ENCODE peak calls at places on chromosomes 12 and 14, in five cellular contexts. One of them, this sample, is unnamed.

GRCh38 chr12:52945389-52946232 is 3.3 kb upstream of the KRT18 start:
- DNase-seq in HepG2: peak
- DNase-seq in GM12878: no peak
- DNase-seq in GM12892: no peak
- DNase-seq in SK-N-SH: no peak
- DNase-seq in this sample: peak

GRCh38 chr12:8644345-8645248 is 18.0 kb downstream of the MFAP5 start:
- DNase-seq in HepG2: no peak
- DNase-seq in GM12878: peak
- DNase-seq in SK-N-SH: no peak
- DNase-seq in GM12892: no peak
- DNase-seq in this sample: no peak

GRCh38 chr12:104480826-104481457 is 24.2 kb downstream of the CHST11 start:
- DNase-seq in GM12878: no peak
- DNase-seq in GM12892: no peak
- DNase-seq in HepG2: no peak
- DNase-seq in SK-N-SH: no peak
- DNase-seq in this sample: no peak

GRCh38 chr14:50067723-50068495 is 48.5 kb downstream of the VCPKMT start:
- DNase-seq in GM12878: no peak
- DNase-seq in HepG2: peak
- DNase-seq in GM12892: no peak
- DNase-seq in SK-N-SH: no peak
- DNase-seq in this sample: no peak

GRCh38 chr14:54374117-54374884 is 22.5 kb upstream of the CDKN3 start:
- DNase-seq in HepG2: peak
- DNase-seq in GM12878: no peak
- DNase-seq in SK-N-SH: no peak
- DNase-seq in GM12892: no peak
- DNase-seq in this sample: no peak

GRCh38 chr14:65229431-65230286 is 127.3 kb upstream of the MAX start:
- DNase-seq in GM12892: peak
- DNase-seq in SK-N-SH: peak
- DNase-seq in GM12878: no peak
- DNase-seq in HepG2: peak
- DNase-seq in this sample: peak

GRCh38 chr12:70214972-70215617 is 28.1 kb upstream of the CNOT2 start:
- DNase-seq in GM12892: no peak
- DNase-seq in SK-N-SH: no peak
- DNase-seq in GM12878: no peak
- DNase-seq in HepG2: no peak
- DNase-seq in this sample: no peak

GRCh38 chr12:89185181-89185580 is 167.1 kb downstream of the DUSP6 start:
- DNase-seq in GM12892: no peak
- DNase-seq in SK-N-SH: no peak
- DNase-seq in GM12878: no peak
- DNase-seq in HepG2: no peak
- DNase-seq in this sample: no peak

GRCh38 chr12:13179159-13180074 is 17.1 kb upstream of the EMP1 start:
- DNase-seq in HepG2: no peak
- DNase-seq in SK-N-SH: peak
- DNase-seq in GM12892: no peak
- DNase-seq in GM12878: no peak
- DNase-seq in this sample: no peak

GRCh38 chr14:33184587-33184986 is 245.9 kb downstream of the NPAS3 start:
- DNase-seq in GM12878: no peak
- DNase-seq in GM12892: no peak
- DNase-seq in SK-N-SH: peak
- DNase-seq in HepG2: no peak
- DNase-seq in this sample: no peak

GRCh38 chr12:70513441-70513840 is 123.8 kb downstream of the PTPRB start:
- DNase-seq in HepG2: no peak
- DNase-seq in SK-N-SH: no peak
- DNase-seq in GM12878: no peak
- DNase-seq in GM12892: no peak
- DNase-seq in this sample: no peak

GRCh38 chr14:55398679-55399078 is 13.0 kb downstream of the ATG14 start:
- DNase-seq in SK-N-SH: no peak
- DNase-seq in GM12892: no peak
- DNase-seq in HepG2: no peak
- DNase-seq in GM12878: no peak
- DNase-seq in this sample: no peak

GRCh38 chr12:64716839-64717455 is 42.3 kb downstream of the GNS start:
- DNase-seq in SK-N-SH: no peak
- DNase-seq in GM12892: no peak
- DNase-seq in GM12878: no peak
- DNase-seq in HepG2: no peak
- DNase-seq in this sample: no peak

GRCh38 chr12:79069009-79069408 is 204.4 kb downstream of the SYT1 start:
- DNase-seq in GM12892: no peak
- DNase-seq in HepG2: no peak
- DNase-seq in SK-N-SH: no peak
- DNase-seq in GM12878: peak
- DNase-seq in this sample: no peak

GRCh38 chr14:44462372-44462771 is 44.7 kb downstream of the FSCB start:
- DNase-seq in GM12878: no peak
- DNase-seq in HepG2: no peak
- DNase-seq in SK-N-SH: no peak
- DNase-seq in GM12892: no peak
- DNase-seq in this sample: no peak

GRCh38 chr14:33052899-33053400 is 114.3 kb downstream of the NPAS3 start:
- DNase-seq in GM12892: no peak
- DNase-seq in GM12878: no peak
- DNase-seq in HepG2: no peak
- DNase-seq in SK-N-SH: no peak
- DNase-seq in this sample: no peak

GRCh38 chr12:104213952-104214351 is 1.6 kb upstream of the TXNRD1 start:
- DNase-seq in SK-N-SH: peak
- DNase-seq in GM12892: no peak
- DNase-seq in GM12878: no peak
- DNase-seq in HepG2: no peak
- DNase-seq in this sample: no peak

GRCh38 chr14:88482524-88482923 is 72.3 kb downstream of the PTPN21 start:
- DNase-seq in GM12878: no peak
- DNase-seq in HepG2: no peak
- DNase-seq in GM12892: no peak
- DNase-seq in SK-N-SH: no peak
- DNase-seq in this sample: no peak

GRCh38 chr14:46734287-46734686 is 82.7 kb upstream of the RPL10L start:
- DNase-seq in GM12892: no peak
- DNase-seq in SK-N-SH: no peak
- DNase-seq in HepG2: no peak
- DNase-seq in GM12878: no peak
- DNase-seq in this sample: no peak

GRCh38 chr12:55716582-55717396 is 943 bp downstream of the BLOC1S1 start:
- DNase-seq in HepG2: no peak
- DNase-seq in SK-N-SH: no peak
- DNase-seq in GM12878: no peak
- DNase-seq in GM12892: no peak
- DNase-seq in this sample: no peak

GRCh38 chr14:34693228-34693939 is 21.0 kb downstream of the CFL2 start:
- DNase-seq in HepG2: peak
- DNase-seq in GM12892: no peak
- DNase-seq in GM12878: no peak
- DNase-seq in SK-N-SH: no peak
- DNase-seq in this sample: peak

GRCh38 chr12:16609140-16609539 is 3.2 kb upstream of the LMO3 start:
- DNase-seq in GM12892: no peak
- DNase-seq in SK-N-SH: no peak
- DNase-seq in HepG2: no peak
- DNase-seq in GM12878: no peak
- DNase-seq in this sample: no peak

GRCh38 chr14:90968025-90968424 is 92.4 kb downstream of the RPS6KA5 start:
- DNase-seq in GM12878: no peak
- DNase-seq in HepG2: no peak
- DNase-seq in GM12892: no peak
- DNase-seq in SK-N-SH: no peak
- DNase-seq in this sample: no peak

GRCh38 chr14:103721334-103722120 is 5.9 kb downstream of the ZFYVE21 start:
- DNase-seq in GM12892: no peak
- DNase-seq in HepG2: no peak
- DNase-seq in GM12878: no peak
- DNase-seq in SK-N-SH: no peak
- DNase-seq in this sample: no peak

GRCh38 chr14:104267895-104268294 is 129.5 kb downstream of the KIF26A start:
- DNase-seq in HepG2: no peak
- DNase-seq in GM12892: no peak
- DNase-seq in SK-N-SH: no peak
- DNase-seq in GM12878: no peak
- DNase-seq in this sample: no peak

GRCh38 chr14:70714055-70714550 is 72.4 kb downstream of the TTC9 start:
- DNase-seq in SK-N-SH: peak
- DNase-seq in GM12878: peak
- DNase-seq in HepG2: peak
- DNase-seq in GM12892: no peak
- DNase-seq in this sample: peak

GRCh38 chr14:56152221-56152620 is 34.0 kb downstream of the PELI2 start:
- DNase-seq in SK-N-SH: no peak
- DNase-seq in GM12878: no peak
- DNase-seq in GM12892: no peak
- DNase-seq in HepG2: no peak
- DNase-seq in this sample: no peak

GRCh38 chr12:496736-497135 is 37.0 kb downstream of the B4GALNT3 start:
- DNase-seq in SK-N-SH: no peak
- DNase-seq in GM12878: no peak
- DNase-seq in GM12892: no peak
- DNase-seq in HepG2: no peak
- DNase-seq in this sample: no peak

GRCh38 chr14:103519043-103519836 is 3.4 kb downstream of the CKB start:
- DNase-seq in GM12878: no peak
- DNase-seq in SK-N-SH: peak
- DNase-seq in HepG2: no peak
- DNase-seq in GM12892: no peak
- DNase-seq in this sample: no peak

GRCh38 chr12:16198884-16199283 is 78.6 kb downstream of the SLC15A5 start:
- DNase-seq in GM12892: no peak
- DNase-seq in GM12878: peak
- DNase-seq in HepG2: no peak
- DNase-seq in SK-N-SH: no peak
- DNase-seq in this sample: no peak

DNA sequence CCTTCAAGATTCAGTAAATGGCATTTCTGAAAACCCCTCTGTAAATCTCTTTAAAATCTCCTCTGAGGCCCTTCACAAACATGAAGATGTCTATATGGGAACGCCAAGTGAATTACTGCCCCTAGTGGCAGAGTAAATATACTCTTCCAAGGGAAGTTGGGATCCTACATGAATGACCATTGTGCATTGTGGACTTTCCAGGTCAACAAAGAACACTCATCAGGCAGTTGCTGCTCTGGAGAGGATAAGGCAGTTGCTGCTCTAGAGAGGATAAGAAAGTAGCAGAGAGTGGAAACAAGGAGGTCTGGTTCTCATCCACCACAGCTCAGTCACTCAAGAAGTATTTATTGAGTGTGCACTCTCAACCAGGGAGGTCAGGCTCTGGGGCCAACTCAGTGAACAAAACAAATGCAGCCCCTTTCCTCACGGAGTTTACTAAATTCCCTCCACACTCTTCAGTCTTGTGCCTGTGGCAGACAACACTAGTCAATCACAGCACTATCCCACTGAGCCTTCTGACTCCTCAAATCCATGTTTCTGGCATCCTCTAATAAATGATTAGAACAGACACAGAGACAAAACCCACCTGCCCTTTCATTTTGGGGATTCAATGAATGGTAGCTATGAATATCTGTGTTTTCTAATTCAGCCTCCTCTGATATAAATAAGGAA is 52.9 kb downstream of the SVOP start:
- DNase-seq in GM12892: no peak
- DNase-seq in HepG2: peak
- DNase-seq in GM12878: no peak
- DNase-seq in SK-N-SH: no peak
- DNase-seq in this sample: no peak
- TF ChIP-seq TAF1 in GM12892: no peak
- TF ChIP-seq TAF1 in HepG2: no peak
- TF ChIP-seq TAF1 in GM12878: no peak
- TF ChIP-seq TAF1 in SK-N-SH: no peak
- TF ChIP-seq TAF1 in this sample: no peak

GRCh38 chr14:87170179-87170578 is 822.8 kb downstream of the GALC start:
- DNase-seq in SK-N-SH: no peak
- DNase-seq in GM12892: no peak
- DNase-seq in GM12878: no peak
- DNase-seq in HepG2: no peak
- DNase-seq in this sample: peak
- TF ChIP-seq TAF1 in SK-N-SH: no peak
- TF ChIP-seq TAF1 in GM12892: no peak
- TF ChIP-seq TAF1 in GM12878: no peak
- TF ChIP-seq TAF1 in HepG2: no peak
- TF ChIP-seq TAF1 in this sample: no peak

DNA sequence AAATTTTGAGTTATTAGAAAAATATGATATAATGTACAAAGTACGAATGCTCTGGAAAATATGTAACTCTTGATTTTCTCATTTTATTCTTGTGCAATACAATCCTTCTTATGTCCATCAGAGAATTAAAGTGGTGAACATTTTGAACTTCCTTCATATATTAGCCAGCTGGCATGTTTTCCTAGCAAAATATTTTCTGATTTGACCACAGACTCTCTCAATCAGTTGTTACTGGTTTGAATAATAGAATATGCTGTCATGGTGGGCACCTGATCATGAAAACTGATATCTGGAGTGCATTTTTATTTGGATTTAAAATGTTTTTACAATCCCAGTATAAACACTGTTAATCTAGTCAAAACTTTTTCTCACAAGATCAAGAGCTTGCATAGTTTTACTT is 24.2 kb downstream of the PARPBP start:
- DNase-seq in GM12892: no peak
- DNase-seq in GM12878: no peak
- DNase-seq in HepG2: no peak
- DNase-seq in SK-N-SH: no peak
- DNase-seq in this sample: no peak
- TF ChIP-seq TAF1 in GM12892: no peak
- TF ChIP-seq TAF1 in GM12878: no peak
- TF ChIP-seq TAF1 in HepG2: no peak
- TF ChIP-seq TAF1 in SK-N-SH: no peak
- TF ChIP-seq TAF1 in this sample: no peak

DNA sequence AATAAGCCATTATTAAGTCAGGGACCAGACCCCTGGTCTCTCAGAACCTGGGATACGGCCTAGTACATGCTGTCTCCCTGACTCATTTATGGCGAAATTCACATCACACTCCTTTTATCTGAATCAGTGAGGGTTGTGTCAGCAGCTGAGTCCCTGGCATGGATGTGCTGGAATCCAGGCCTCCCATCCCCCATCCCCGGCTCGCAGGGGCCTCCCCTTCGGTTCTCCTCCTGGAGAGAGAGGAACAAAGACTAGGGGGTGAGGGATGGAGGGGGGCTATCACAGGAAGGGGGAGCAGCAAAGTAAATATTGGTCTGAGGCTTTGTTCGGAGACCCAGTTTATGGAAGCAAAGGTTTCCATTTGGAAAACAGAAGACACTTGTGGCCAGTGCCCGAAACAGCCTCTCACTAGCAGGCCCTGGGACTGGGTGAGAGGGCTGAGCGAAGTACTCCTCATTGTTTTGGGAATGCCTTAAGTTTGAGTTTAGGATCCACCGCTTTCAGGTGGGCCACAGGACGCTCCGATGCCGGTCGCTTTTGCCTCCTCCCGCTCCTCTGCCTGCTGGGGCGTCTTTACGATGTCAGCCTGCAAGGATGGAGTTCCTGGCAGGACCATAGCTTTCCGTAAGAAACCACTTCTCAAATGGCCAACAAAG is 145.0 kb downstream of the PRKCH start:
- DNase-seq in HepG2: peak
- DNase-seq in SK-N-SH: no peak
- DNase-seq in GM12878: no peak
- DNase-seq in GM12892: no peak
- DNase-seq in this sample: peak
- TF ChIP-seq TAF1 in HepG2: no peak
- TF ChIP-seq TAF1 in SK-N-SH: no peak
- TF ChIP-seq TAF1 in GM12878: no peak
- TF ChIP-seq TAF1 in GM12892: no peak
- TF ChIP-seq TAF1 in this sample: no peak